ENCODE peak calls at places on chromosomes 11 and 22, in ten cellular contexts. One of them, this sample, is unnamed.

GRCh38 chr22:41286639-41287091 is 678 bp upstream of the RANGAP1 start:
- DNase-seq in hypothalamus: no peak
- DNase-seq in stimulated activated CD4-positive, alpha-beta T cell treated with anti-CD3 and anti-CD28 coated beads, Interleukin-15, amount 100 ng/mL, for 24 hours: peak
- DNase-seq in iPS-NIHi11: no peak
- DNase-seq in AG04450: no peak
- DNase-seq in EH: peak
- DNase-seq in CD8-positive, alpha-beta memory T cell: peak
- DNase-seq in retina: no peak
- DNase-seq in HT1080: no peak
- DNase-seq in HEK293T: no peak
- DNase-seq in this sample: no peak

GRCh38 chr22:42630211-42630610 is 10.2 kb downstream of the ATP5MGL start:
- DNase-seq in HT1080: no peak
- DNase-seq in CD8-positive, alpha-beta memory T cell: no peak
- DNase-seq in EH: no peak
- DNase-seq in iPS-NIHi11: no peak
- DNase-seq in HEK293T: no peak
- DNase-seq in retina: no peak
- DNase-seq in stimulated activated CD4-positive, alpha-beta T cell treated with anti-CD3 and anti-CD28 coated beads, Interleukin-15, amount 100 ng/mL, for 24 hours: no peak
- DNase-seq in AG04450: no peak
- DNase-seq in hypothalamus: no peak
- DNase-seq in this sample: no peak

GRCh38 chr11:16862733-16863132 is 124.3 kb downstream of the C11orf58 start:
- DNase-seq in stimulated activated CD4-positive, alpha-beta T cell treated with anti-CD3 and anti-CD28 coated beads, Interleukin-15, amount 100 ng/mL, for 24 hours: peak
- DNase-seq in HT1080: no peak
- DNase-seq in CD8-positive, alpha-beta memory T cell: no peak
- DNase-seq in EH: no peak
- DNase-seq in hypothalamus: no peak
- DNase-seq in iPS-NIHi11: no peak
- DNase-seq in retina: no peak
- DNase-seq in HEK293T: no peak
- DNase-seq in AG04450: no peak
- DNase-seq in this sample: no peak

GRCh38 chr11:17328856-17329490 is 22.6 kb upstream of the NCR3LG1 start:
- DNase-seq in hypothalamus: no peak
- DNase-seq in CD8-positive, alpha-beta memory T cell: no peak
- DNase-seq in stimulated activated CD4-positive, alpha-beta T cell treated with anti-CD3 and anti-CD28 coated beads, Interleukin-15, amount 100 ng/mL, for 24 hours: no peak
- DNase-seq in retina: no peak
- DNase-seq in iPS-NIHi11: no peak
- DNase-seq in HT1080: no peak
- DNase-seq in AG04450: no peak
- DNase-seq in HEK293T: no peak
- DNase-seq in EH: no peak
- DNase-seq in this sample: no peak

GRCh38 chr22:40410272-40410671 is 39.9 kb downstream of the SGSM3 start:
- DNase-seq in CD8-positive, alpha-beta memory T cell: no peak
- DNase-seq in retina: no peak
- DNase-seq in EH: peak
- DNase-seq in iPS-NIHi11: no peak
- DNase-seq in stimulated activated CD4-positive, alpha-beta T cell treated with anti-CD3 and anti-CD28 coated beads, Interleukin-15, amount 100 ng/mL, for 24 hours: no peak
- DNase-seq in HEK293T: no peak
- DNase-seq in HT1080: no peak
- DNase-seq in AG04450: no peak
- DNase-seq in hypothalamus: no peak
- DNase-seq in this sample: no peak

GRCh38 chr11:6259638-6260019 is at the start of gene CCKBR:
- DNase-seq in stimulated activated CD4-positive, alpha-beta T cell treated with anti-CD3 and anti-CD28 coated beads, Interleukin-15, amount 100 ng/mL, for 24 hours: peak
- DNase-seq in HEK293T: peak
- DNase-seq in AG04450: no peak
- DNase-seq in HT1080: no peak
- DNase-seq in CD8-positive, alpha-beta memory T cell: peak
- DNase-seq in retina: peak
- DNase-seq in iPS-NIHi11: peak
- DNase-seq in hypothalamus: no peak
- DNase-seq in EH: no peak
- DNase-seq in this sample: no peak

GRCh38 chr11:75288846-75289760 is 48.5 kb downstream of the TPBGL start:
- DNase-seq in hypothalamus: no peak
- DNase-seq in HT1080: no peak
- DNase-seq in iPS-NIHi11: no peak
- DNase-seq in HEK293T: no peak
- DNase-seq in AG04450: no peak
- DNase-seq in EH: peak
- DNase-seq in retina: no peak
- DNase-seq in CD8-positive, alpha-beta memory T cell: no peak
- DNase-seq in stimulated activated CD4-positive, alpha-beta T cell treated with anti-CD3 and anti-CD28 coated beads, Interleukin-15, amount 100 ng/mL, for 24 hours: no peak
- DNase-seq in this sample: no peak

GRCh38 chr11:69563306-69563705 is 77.7 kb upstream of the CCND1 start:
- DNase-seq in retina: no peak
- DNase-seq in AG04450: no peak
- DNase-seq in CD8-positive, alpha-beta memory T cell: no peak
- DNase-seq in stimulated activated CD4-positive, alpha-beta T cell treated with anti-CD3 and anti-CD28 coated beads, Interleukin-15, amount 100 ng/mL, for 24 hours: no peak
- DNase-seq in HT1080: no peak
- DNase-seq in HEK293T: no peak
- DNase-seq in EH: no peak
- DNase-seq in hypothalamus: no peak
- DNase-seq in iPS-NIHi11: no peak
- DNase-seq in this sample: no peak

GRCh38 chr11:123537726-123538125 is 107.7 kb downstream of the GRAMD1B start:
- DNase-seq in retina: no peak
- DNase-seq in HEK293T: no peak
- DNase-seq in stimulated activated CD4-positive, alpha-beta T cell treated with anti-CD3 and anti-CD28 coated beads, Interleukin-15, amount 100 ng/mL, for 24 hours: no peak
- DNase-seq in AG04450: no peak
- DNase-seq in HT1080: no peak
- DNase-seq in CD8-positive, alpha-beta memory T cell: no peak
- DNase-seq in iPS-NIHi11: no peak
- DNase-seq in hypothalamus: no peak
- DNase-seq in EH: no peak
- DNase-seq in this sample: no peak

GRCh38 chr11:111631666-111632039 is 29.4 kb downstream of the SIK2 start:
- DNase-seq in iPS-NIHi11: no peak
- DNase-seq in hypothalamus: no peak
- DNase-seq in stimulated activated CD4-positive, alpha-beta T cell treated with anti-CD3 and anti-CD28 coated beads, Interleukin-15, amount 100 ng/mL, for 24 hours: no peak
- DNase-seq in HEK293T: no peak
- DNase-seq in EH: peak
- DNase-seq in CD8-positive, alpha-beta memory T cell: no peak
- DNase-seq in AG04450: peak
- DNase-seq in retina: no peak
- DNase-seq in HT1080: peak
- DNase-seq in this sample: peak

GRCh38 chr22:47192651-47193437 is 430.4 kb downstream of the TBC1D22A start:
- DNase-seq in CD8-positive, alpha-beta memory T cell: no peak
- DNase-seq in stimulated activated CD4-positive, alpha-beta T cell treated with anti-CD3 and anti-CD28 coated beads, Interleukin-15, amount 100 ng/mL, for 24 hours: peak
- DNase-seq in HEK293T: no peak
- DNase-seq in hypothalamus: no peak
- DNase-seq in retina: no peak
- DNase-seq in AG04450: no peak
- DNase-seq in iPS-NIHi11: peak
- DNase-seq in HT1080: no peak
- DNase-seq in EH: no peak
- DNase-seq in this sample: no peak

GRCh38 chr11:10481567-10482349 is 26.7 kb downstream of the AMPD3 start:
- DNase-seq in retina: no peak
- DNase-seq in EH: no peak
- DNase-seq in HEK293T: no peak
- DNase-seq in iPS-NIHi11: no peak
- DNase-seq in stimulated activated CD4-positive, alpha-beta T cell treated with anti-CD3 and anti-CD28 coated beads, Interleukin-15, amount 100 ng/mL, for 24 hours: no peak
- DNase-seq in CD8-positive, alpha-beta memory T cell: no peak
- DNase-seq in hypothalamus: no peak
- DNase-seq in HT1080: no peak
- DNase-seq in AG04450: peak
- DNase-seq in this sample: no peak

GRCh38 chr11:35798423-35798822 is 135.8 kb downstream of the TRIM44 start:
- DNase-seq in iPS-NIHi11: no peak
- DNase-seq in HT1080: peak
- DNase-seq in hypothalamus: no peak
- DNase-seq in HEK293T: no peak
- DNase-seq in stimulated activated CD4-positive, alpha-beta T cell treated with anti-CD3 and anti-CD28 coated beads, Interleukin-15, amount 100 ng/mL, for 24 hours: no peak
- DNase-seq in retina: no peak
- DNase-seq in CD8-positive, alpha-beta memory T cell: no peak
- DNase-seq in EH: peak
- DNase-seq in AG04450: no peak
- DNase-seq in this sample: no peak

GRCh38 chr11:43573233-43573632 is 107.3 kb upstream of the HSD17B12 start:
- DNase-seq in AG04450: no peak
- DNase-seq in retina: peak
- DNase-seq in hypothalamus: no peak
- DNase-seq in stimulated activated CD4-positive, alpha-beta T cell treated with anti-CD3 and anti-CD28 coated beads, Interleukin-15, amount 100 ng/mL, for 24 hours: peak
- DNase-seq in EH: peak
- DNase-seq in HT1080: peak
- DNase-seq in CD8-positive, alpha-beta memory T cell: no peak
- DNase-seq in HEK293T: peak
- DNase-seq in iPS-NIHi11: peak
- DNase-seq in this sample: peak

GRCh38 chr11:6737872-6738466 is 33.8 kb downstream of the OR2AG2 start:
- DNase-seq in HT1080: peak
- DNase-seq in HEK293T: peak
- DNase-seq in hypothalamus: no peak
- DNase-seq in AG04450: no peak
- DNase-seq in CD8-positive, alpha-beta memory T cell: peak
- DNase-seq in iPS-NIHi11: peak
- DNase-seq in retina: peak
- DNase-seq in EH: peak
- DNase-seq in stimulated activated CD4-positive, alpha-beta T cell treated with anti-CD3 and anti-CD28 coated beads, Interleukin-15, amount 100 ng/mL, for 24 hours: peak
- DNase-seq in this sample: peak

GRCh38 chr22:45131749-45132148 is 32.0 kb upstream of the NUP50 start:
- DNase-seq in hypothalamus: no peak
- DNase-seq in AG04450: no peak
- DNase-seq in EH: no peak
- DNase-seq in CD8-positive, alpha-beta memory T cell: no peak
- DNase-seq in stimulated activated CD4-positive, alpha-beta T cell treated with anti-CD3 and anti-CD28 coated beads, Interleukin-15, amount 100 ng/mL, for 24 hours: no peak
- DNase-seq in iPS-NIHi11: no peak
- DNase-seq in retina: no peak
- DNase-seq in HT1080: no peak
- DNase-seq in HEK293T: no peak
- DNase-seq in this sample: no peak

GRCh38 chr11:15307600-15307999 is 192.9 kb downstream of the INSC start:
- DNase-seq in CD8-positive, alpha-beta memory T cell: no peak
- DNase-seq in hypothalamus: no peak
- DNase-seq in stimulated activated CD4-positive, alpha-beta T cell treated with anti-CD3 and anti-CD28 coated beads, Interleukin-15, amount 100 ng/mL, for 24 hours: no peak
- DNase-seq in AG04450: no peak
- DNase-seq in retina: peak
- DNase-seq in iPS-NIHi11: peak
- DNase-seq in HT1080: no peak
- DNase-seq in HEK293T: no peak
- DNase-seq in EH: no peak
- DNase-seq in this sample: no peak

GRCh38 chr11:72307439-72307838 is 63.5 kb upstream of the PHOX2A start:
- DNase-seq in stimulated activated CD4-positive, alpha-beta T cell treated with anti-CD3 and anti-CD28 coated beads, Interleukin-15, amount 100 ng/mL, for 24 hours: no peak
- DNase-seq in AG04450: no peak
- DNase-seq in EH: no peak
- DNase-seq in hypothalamus: no peak
- DNase-seq in retina: no peak
- DNase-seq in HT1080: no peak
- DNase-seq in iPS-NIHi11: no peak
- DNase-seq in CD8-positive, alpha-beta memory T cell: no peak
- DNase-seq in HEK293T: no peak
- DNase-seq in this sample: no peak

GRCh38 chr11:70606951-70607330 is 208.6 kb downstream of the CTTN start:
- DNase-seq in HT1080: no peak
- DNase-seq in EH: no peak
- DNase-seq in HEK293T: no peak
- DNase-seq in CD8-positive, alpha-beta memory T cell: no peak
- DNase-seq in iPS-NIHi11: no peak
- DNase-seq in stimulated activated CD4-positive, alpha-beta T cell treated with anti-CD3 and anti-CD28 coated beads, Interleukin-15, amount 100 ng/mL, for 24 hours: no peak
- DNase-seq in AG04450: no peak
- DNase-seq in retina: no peak
- DNase-seq in hypothalamus: no peak
- DNase-seq in this sample: no peak

GRCh38 chr11:48129697-48130395 is 86.8 kb upstream of the OR4B1 start:
- DNase-seq in stimulated activated CD4-positive, alpha-beta T cell treated with anti-CD3 and anti-CD28 coated beads, Interleukin-15, amount 100 ng/mL, for 24 hours: no peak
- DNase-seq in CD8-positive, alpha-beta memory T cell: no peak
- DNase-seq in EH: no peak
- DNase-seq in HT1080: no peak
- DNase-seq in hypothalamus: no peak
- DNase-seq in iPS-NIHi11: no peak
- DNase-seq in HEK293T: no peak
- DNase-seq in AG04450: no peak
- DNase-seq in retina: no peak
- DNase-seq in this sample: peak

GRCh38 chr22:49975543-49976389 is 15.2 kb downstream of the PIM3 start:
- DNase-seq in CD8-positive, alpha-beta memory T cell: no peak
- DNase-seq in HEK293T: no peak
- DNase-seq in retina: no peak
- DNase-seq in EH: no peak
- DNase-seq in HT1080: no peak
- DNase-seq in iPS-NIHi11: peak
- DNase-seq in AG04450: no peak
- DNase-seq in hypothalamus: no peak
- DNase-seq in stimulated activated CD4-positive, alpha-beta T cell treated with anti-CD3 and anti-CD28 coated beads, Interleukin-15, amount 100 ng/mL, for 24 hours: peak
- DNase-seq in this sample: no peak

GRCh38 chr22:35367331-35367886 is 13.5 kb upstream of the HMOX1 start:
- DNase-seq in HEK293T: no peak
- DNase-seq in stimulated activated CD4-positive, alpha-beta T cell treated with anti-CD3 and anti-CD28 coated beads, Interleukin-15, amount 100 ng/mL, for 24 hours: no peak
- DNase-seq in EH: no peak
- DNase-seq in iPS-NIHi11: no peak
- DNase-seq in retina: no peak
- DNase-seq in AG04450: no peak
- DNase-seq in HT1080: no peak
- DNase-seq in hypothalamus: no peak
- DNase-seq in CD8-positive, alpha-beta memory T cell: no peak
- DNase-seq in this sample: no peak

GRCh38 chr11:113142508-113142907 is 171.9 kb upstream of the TTC12 start:
- DNase-seq in HEK293T: no peak
- DNase-seq in iPS-NIHi11: no peak
- DNase-seq in retina: no peak
- DNase-seq in HT1080: no peak
- DNase-seq in CD8-positive, alpha-beta memory T cell: no peak
- DNase-seq in stimulated activated CD4-positive, alpha-beta T cell treated with anti-CD3 and anti-CD28 coated beads, Interleukin-15, amount 100 ng/mL, for 24 hours: no peak
- DNase-seq in AG04450: no peak
- DNase-seq in EH: no peak
- DNase-seq in hypothalamus: no peak
- DNase-seq in this sample: no peak

GRCh38 chr11:34149786-34150185 is 44.4 kb downstream of the NAT10 start:
- DNase-seq in retina: peak
- DNase-seq in AG04450: no peak
- DNase-seq in HEK293T: peak
- DNase-seq in stimulated activated CD4-positive, alpha-beta T cell treated with anti-CD3 and anti-CD28 coated beads, Interleukin-15, amount 100 ng/mL, for 24 hours: no peak
- DNase-seq in hypothalamus: no peak
- DNase-seq in iPS-NIHi11: peak
- DNase-seq in EH: peak
- DNase-seq in HT1080: no peak
- DNase-seq in CD8-positive, alpha-beta memory T cell: no peak
- DNase-seq in this sample: no peak

GRCh38 chr11:35485656-35486318 is 39.6 kb downstream of the PAMR1 start:
- DNase-seq in HT1080: peak
- DNase-seq in EH: peak
- DNase-seq in iPS-NIHi11: peak
- DNase-seq in HEK293T: peak
- DNase-seq in stimulated activated CD4-positive, alpha-beta T cell treated with anti-CD3 and anti-CD28 coated beads, Interleukin-15, amount 100 ng/mL, for 24 hours: peak
- DNase-seq in hypothalamus: peak
- DNase-seq in AG04450: peak
- DNase-seq in CD8-positive, alpha-beta memory T cell: peak
- DNase-seq in retina: peak
- DNase-seq in this sample: peak

GRCh38 chr11:75344761-75345454 is 6.6 kb downstream of the ARRB1 start:
- DNase-seq in HEK293T: no peak
- DNase-seq in AG04450: no peak
- DNase-seq in hypothalamus: peak
- DNase-seq in retina: no peak
- DNase-seq in stimulated activated CD4-positive, alpha-beta T cell treated with anti-CD3 and anti-CD28 coated beads, Interleukin-15, amount 100 ng/mL, for 24 hours: no peak
- DNase-seq in CD8-positive, alpha-beta memory T cell: no peak
- DNase-seq in HT1080: peak
- DNase-seq in EH: peak
- DNase-seq in iPS-NIHi11: no peak
- DNase-seq in this sample: no peak

GRCh38 chr11:134474070-134474860 is 62.2 kb upstream of the B3GAT1 start:
- DNase-seq in HEK293T: no peak
- DNase-seq in stimulated activated CD4-positive, alpha-beta T cell treated with anti-CD3 and anti-CD28 coated beads, Interleukin-15, amount 100 ng/mL, for 24 hours: no peak
- DNase-seq in hypothalamus: no peak
- DNase-seq in retina: no peak
- DNase-seq in EH: no peak
- DNase-seq in iPS-NIHi11: no peak
- DNase-seq in CD8-positive, alpha-beta memory T cell: no peak
- DNase-seq in HT1080: no peak
- DNase-seq in AG04450: no peak
- DNase-seq in this sample: no peak

GRCh38 chr11:66885469-66886316 is 28.8 kb downstream of the LRFN4 start:
- DNase-seq in EH: no peak
- DNase-seq in stimulated activated CD4-positive, alpha-beta T cell treated with anti-CD3 and anti-CD28 coated beads, Interleukin-15, amount 100 ng/mL, for 24 hours: no peak
- DNase-seq in HEK293T: no peak
- DNase-seq in CD8-positive, alpha-beta memory T cell: no peak
- DNase-seq in AG04450: no peak
- DNase-seq in iPS-NIHi11: no peak
- DNase-seq in hypothalamus: no peak
- DNase-seq in HT1080: no peak
- DNase-seq in retina: no peak
- DNase-seq in this sample: no peak

This sample was measured in MM.1S.